ENCODE peak calls at places on chromosomes 12 and 14, in ten cellular contexts. S is stimulated activated CD8-positive, alpha-beta memory T cell treated with anti-CD3 and anti-CD28 coated beads, Interleukin-15, amount 100 ng/mL, for 24 hours; W is nephron progenitor cell; J is activated B cell treated with CpG ODN at 0.5 μM for 24 hours; U is Calu3; P is CD8-positive, alpha-beta memory T cell; N is iris pigment epithelial cell; Q is A673; F is anterior cingulate cortex; R is T-helper 1 cell. C is an unnamed sample.
A peak's percentile ranks its signal among the peaks of the same experiment; 100 is the strongest.

GRCh38 chr12:110340706-110341105 is 59.7 kb downstream of the ATP2A2 start:
- DNase-seq in S (no peak), W (no peak), J (no peak), U (no peak), P (no peak), N (no peak), Q (no peak), F (no peak), R (no peak), C (no peak)

GRCh38 chr12:119674560-119674959 is 6.6 kb downstream of the PRKAB1 start:
- DNase-seq in S (no peak), W (no peak), J (no peak), U (no peak), P (no peak), N (no peak), Q (no peak), F (no peak), R (no peak), C (no peak)

GRCh38 chr12:92968201-92968813 is 39.2 kb upstream of the EEA1 start:
- DNase-seq in S (no peak), W (no peak), J (no peak), U (no peak), P (no peak), N (no peak), Q (peak; percentile 89), F (no peak), R (no peak), C (peak; percentile 5)

GRCh38 chr14:93906341-93907329 is 20.5 kb upstream of the FAM181A start:
- DNase-seq in S (peak; percentile 25), W (peak; percentile 72), J (no peak), U (peak; percentile 72), P (peak; percentile 29), N (peak; percentile 27), Q (peak; percentile 71), F (no peak), R (no peak), C (no peak)

GRCh38 chr12:11785722-11786121 is 136.2 kb downstream of the ETV6 start:
- DNase-seq in S (no peak), W (no peak), J (no peak), U (no peak), P (no peak), N (peak; percentile 77), Q (no peak), F (no peak), R (no peak), C (no peak)

GRCh38 chr12:2561367-2561766 is 233.4 kb upstream of the FKBP4 start:
- DNase-seq in S (no peak), W (no peak), J (no peak), U (no peak), P (no peak), N (no peak), Q (no peak), F (no peak), R (no peak), C (no peak)

GRCh38 chr12:107320929-107321618 is 227.7 kb upstream of the CRY1 start:
- DNase-seq in S (peak; percentile 13), W (peak; percentile 64), J (no peak), U (no peak), P (peak; percentile 42), N (peak; percentile 76), Q (peak; percentile 77), F (no peak), R (peak; percentile 67), C (no peak)

GRCh38 chr14:93045965-93046695 is 69.6 kb downstream of the ITPK1 start:
- DNase-seq in S (no peak), W (no peak), J (no peak), U (peak; percentile 60), P (no peak), N (peak; percentile 88), Q (no peak), F (no peak), R (no peak), C (peak; percentile 86)

GRCh38 chr12:46450279-46450748 is 77.7 kb upstream of the SLC38A2 start:
- DNase-seq in S (no peak), W (no peak), J (no peak), U (peak; percentile 55), P (no peak), N (no peak), Q (peak; percentile 31), F (no peak), R (no peak), C (peak; percentile 98)

GRCh38 chr14:94372021-94372605 is 16.3 kb downstream of the SERPINA1 start:
- DNase-seq in S (no peak), W (no peak), J (no peak), U (no peak), P (no peak), N (no peak), Q (no peak), F (no peak), R (no peak), C (no peak)

GRCh38 chr14:56172074-56172473 is 53.9 kb downstream of the PELI2 start:
- DNase-seq in S (no peak), W (no peak), J (no peak), U (no peak), P (no peak), N (no peak), Q (no peak), F (no peak), R (no peak), C (no peak)

GRCh38 chr14:61460853-61461611 is 139.7 kb downstream of the PRKCH start:
- DNase-seq in S (no peak), W (no peak), J (no peak), U (no peak), P (no peak), N (peak; percentile 45), Q (no peak), F (no peak), R (no peak), C (no peak)

GRCh38 chr14:55877942-55878341 is 240.3 kb upstream of the PELI2 start:
- DNase-seq in S (no peak), W (no peak), J (no peak), U (no peak), P (no peak), N (no peak), Q (no peak), F (no peak), R (no peak), C (no peak)

GRCh38 chr12:113980537-113981337 is 14.6 kb upstream of the RBM19 start:
- DNase-seq in S (no peak), W (peak; percentile 65), J (no peak), U (peak; percentile 58), P (no peak), N (peak; percentile 67), Q (peak; percentile 75), F (peak; percentile 31), R (no peak), C (peak; percentile 76)

GRCh38 chr14:101961746-101962502 is 2.4 kb upstream of the DYNC1H1 start:
- DNase-seq in S (no peak), W (no peak), J (no peak), U (no peak), P (no peak), N (no peak), Q (no peak), F (no peak), R (no peak), C (no peak)

GRCh38 chr12:4387607-4388006 is 8.1 kb upstream of the FGF23 start:
- DNase-seq in S (no peak), W (no peak), J (no peak), U (no peak), P (no peak), N (no peak), Q (no peak), F (no peak), R (no peak), C (no peak)

GRCh38 chr14:41144370-41144769 is 462.3 kb upstream of the LRFN5 start:
- DNase-seq in S (no peak), W (no peak), J (no peak), U (no peak), P (no peak), N (no peak), Q (no peak), F (no peak), R (no peak), C (no peak)

C was measured in SJSA1.